ENCODE peak calls at places on chromosomes 6 and 20, in seven cellular contexts. T is lower leg skin; L is ACHN; P is T-helper 2 cell; B is stimulated activated CD4-positive, alpha-beta T cell treated with anti-CD3 and anti-CD28 coated beads, Interleukin-1b, Interleukin-23, amount 100 ng/mL, for 24 hours; A is posterior cingulate gyrus; K is stomach. C is an unnamed sample.

GRCh38 chr6:149969635-149970034 is 5.9 kb downstream of the ULBP1 start:
- DNase-seq in T (no peak), L (no peak), P (no peak), B (no peak), A (no peak), K (no peak), C (no peak)

GRCh38 chr6:34574647-34575293 is 18.6 kb upstream of the SPDEF start:
- DNase-seq in T (no peak), L (no peak), P (no peak), B (no peak), A (no peak), K (no peak), C (no peak)

GRCh38 chr20:37558779-37559178 is 31.1 kb upstream of the BLCAP start:
- DNase-seq in T (no peak), L (no peak), P (no peak), B (no peak), A (no peak), K (no peak), C (no peak)

GRCh38 chr20:12053348-12053747 is 135.7 kb downstream of the BTBD3 start:
- DNase-seq in T (no peak), L (no peak), P (no peak), B (no peak), A (no peak), K (no peak), C (no peak)

GRCh38 chr6:37622639-37623038 is 75.0 kb downstream of the MDGA1 start:
- DNase-seq in T (no peak), L (no peak), P (no peak), B (peak), A (no peak), K (no peak), C (no peak)

GRCh38 chr6:47661960-47662359 is 36.4 kb upstream of the ADGRF4 start:
- DNase-seq in T (no peak), L (no peak), P (no peak), B (no peak), A (no peak), K (no peak), C (no peak)

GRCh38 chr6:107113460-107114212 is 1.7 kb downstream of the BEND3 start:
- DNase-seq in T (peak), L (peak), P (no peak), B (no peak), A (peak), K (no peak), C (no peak)

GRCh38 chr20:13280609-13281324 is 59.7 kb downstream of the ISM1 start:
- DNase-seq in T (no peak), L (no peak), P (no peak), B (no peak), A (no peak), K (no peak), C (no peak)

GRCh38 chr6:52504778-52505127 is 72.1 kb downstream of the TRAM2 start:
- DNase-seq in T (no peak), L (no peak), P (no peak), B (no peak), A (no peak), K (no peak), C (no peak)